ENCODE peak calls at places on chromosome 14, in nine cellular contexts. O is fibroblast of lung, C is IMR-90, U is astrocyte, H is ovary, W is uterus, R is HAP-1, I is endothelial cell of umbilical vein, P is left ventricle myocardium inferior. X is an unnamed sample.
A peak's percentile ranks its signal among the peaks of the same experiment; 100 is the strongest.

GRCh38 chr14:103520657-103521437 is 1.8 kb downstream of the CKB start:
- DNase-seq in R (peak; percentile 91), I (peak; percentile 49), C (peak; percentile 40), U (no peak), P (peak; percentile 85), O (peak; percentile 47), H (peak; percentile 88), W (peak; percentile 84), X (peak; percentile 91)

GRCh38 chr14:38419579-38419978 is 163.7 kb upstream of the CLEC14A start:
- DNase-seq in C (no peak), P (no peak), U (peak; percentile 10), R (no peak), I (peak; percentile 74), O (peak; percentile 23), H (no peak), W (no peak), X (no peak)

GRCh38 chr14:54709444-54709843 is 142.5 kb downstream of the SAMD4A start:
- DNase-seq in O (peak; percentile 45), I (no peak), C (no peak), W (no peak), H (no peak), P (no peak), U (no peak), R (no peak), X (no peak)

GRCh38 chr14:88904864-88905263 is 80.4 kb downstream of the TTC8 start:
- DNase-seq in P (no peak), U (peak; percentile 92), H (no peak), O (peak; percentile 93), W (no peak), I (no peak), R (no peak), C (peak; percentile 44), X (no peak)

GRCh38 chr14:100633406-100633805 is 46.2 kb upstream of the BEGAIN start:
- DNase-seq in I (no peak), U (no peak), R (no peak), W (no peak), P (no peak), O (no peak), C (no peak), H (no peak), X (no peak)

GRCh38 chr14:94619297-94619696 is 7.1 kb downstream of the SERPINA3 start:
- DNase-seq in C (no peak), H (no peak), I (no peak), O (no peak), W (no peak), P (no peak), U (no peak), R (no peak), X (no peak)

GRCh38 chr14:29518335-29518734 is 409.3 kb downstream of the PRKD1 start:
- DNase-seq in P (no peak), W (no peak), H (no peak), U (peak; percentile 2), O (peak; percentile 5), C (peak; percentile 28), I (peak; percentile 5), R (no peak), X (no peak)

GRCh38 chr14:103138483-103139370 is 15.5 kb downstream of the TNFAIP2 start:
- DNase-seq in P (no peak), H (no peak), O (no peak), C (no peak), I (no peak), W (peak; percentile 42), U (no peak), R (no peak), X (peak; percentile 53)

GRCh38 chr14:59360923-59361794 is 104.0 kb downstream of the GPR135 start:
- DNase-seq in O (peak; percentile 92), U (peak; percentile 92), I (peak; percentile 43), P (peak; percentile 80), W (peak; percentile 61), H (no peak), R (no peak), C (peak; percentile 82), X (peak; percentile 77)

GRCh38 chr14:56107615-56108014 is 10.6 kb upstream of the PELI2 start:
- DNase-seq in W (no peak), U (no peak), I (no peak), O (no peak), P (no peak), R (no peak), C (no peak), H (no peak), X (no peak)

GRCh38 chr14:65251213-65251612 is 148.9 kb upstream of the MAX start:
- DNase-seq in W (no peak), U (peak; percentile 97), I (no peak), O (peak; percentile 97), R (no peak), H (no peak), P (no peak), C (peak; percentile 87), X (no peak)

GRCh38 chr14:84312551-84312950 is 1217.4 kb upstream of the FLRT2 start:
- DNase-seq in R (no peak), U (no peak), W (no peak), P (no peak), O (no peak), I (no peak), C (no peak), H (no peak), X (no peak)

GRCh38 chr14:91891721-91892220 is 24.4 kb upstream of the TC2N start:
- DNase-seq in P (no peak), I (no peak), W (no peak), H (no peak), O (peak; percentile 75), R (no peak), C (no peak), U (peak; percentile 70), X (no peak)

DNA sequence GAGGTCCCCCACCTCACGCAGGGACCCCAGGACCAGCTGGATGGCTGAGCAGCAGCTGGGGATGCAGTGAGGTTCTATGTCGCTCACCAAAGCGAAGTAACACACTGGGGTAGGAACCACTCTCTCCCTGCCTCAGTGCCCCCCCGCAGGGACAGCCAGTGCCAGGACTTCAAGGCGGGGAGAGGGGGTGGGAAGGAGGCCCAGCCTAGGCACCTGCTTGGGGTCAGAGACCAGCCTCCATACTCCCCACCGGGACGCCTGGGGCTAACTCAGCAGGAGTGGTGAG is 7.1 kb downstream of the AKT1 start:
- DNase-seq in U (no peak), I (no peak), C (no peak), W (no peak), R (no peak), P (no peak), O (no peak), H (no peak), X (no peak)
- H3K36me3 ChIP-seq in U (no peaks in the 10 kb centered on the region), I (peaks cover 24% of the 10 kb centered on the region), C (peaks cover 47% of the 10 kb centered on the region), W (no peaks in the 10 kb centered on the region), R (peaks cover 48% of the 10 kb centered on the region), P (peaks cover 43% of the 10 kb centered on the region), O (peaks cover 17% of the 10 kb centered on the region), H (no peaks in the 10 kb centered on the region), X (peaks cover 53% of the 10 kb centered on the region)

DNA sequence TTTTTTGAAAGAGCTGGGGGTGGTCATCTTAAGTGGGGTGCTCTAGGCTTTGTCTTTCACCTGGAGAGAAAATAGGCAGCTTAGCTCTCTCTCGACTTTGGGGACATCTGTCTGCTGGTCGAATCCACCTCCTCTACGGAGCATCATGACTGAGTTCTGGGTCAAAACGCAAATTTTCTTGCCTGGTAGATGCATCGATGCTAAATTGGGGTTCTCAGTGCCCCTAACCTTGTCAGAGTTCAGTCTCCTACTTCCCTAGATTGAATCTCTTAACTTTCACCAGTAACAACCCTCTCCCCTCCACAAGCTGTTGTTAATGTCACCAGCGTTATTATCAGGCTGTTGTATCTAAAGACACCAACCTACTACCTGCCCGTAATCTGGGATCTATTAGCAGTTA is 682 bp downstream of the FLRT2 start:
- DNase-seq in W (no peak), P (no peak), U (no peak), H (no peak), O (no peak), R (no peak), C (no peak), I (no peak), X (no peak)
- H3K4me3 ChIP-seq in W (peak overlapping the region; percentile 83), P (peak overlapping the region; percentile 73), U (peak overlapping the region; percentile 66), H (peak overlapping the region; percentile 70), O (peak overlapping the region; percentile 71), R (peak overlapping the region; percentile 74), C (peak overlapping the region; percentile 67), I (peak overlapping the region; percentile 94), X (peak overlapping the region; percentile 58)

GRCh38 chr14:90383731-90384542 is 12.9 kb upstream of the CALM1 start:
- DNase-seq in C (peak; percentile 46), O (peak; percentile 53), W (peak; percentile 66), R (no peak), U (peak; percentile 44), H (peak; percentile 74), P (peak; percentile 65), I (peak; percentile 72), X (peak; percentile 75)

GRCh38 chr14:90382491-90383125 is 14.2 kb upstream of the CALM1 start:
- DNase-seq in W (peak; percentile 82), U (peak; percentile 71), I (peak; percentile 90), H (peak; percentile 76), P (peak; percentile 63), C (peak; percentile 79), R (no peak), O (peak; percentile 78), X (peak; percentile 78)

GRCh38 chr14:90381011-90381790 is 15.6 kb upstream of the CALM1 start:
- DNase-seq in C (no peak), O (peak; percentile 31), H (no peak), W (peak; percentile 59), I (no peak), P (no peak), U (no peak), R (no peak), X (no peak)

GRCh38 chr14:90383126-90383730 is 13.6 kb upstream of the CALM1 start:
- DNase-seq in H (peak; percentile 100), P (peak; percentile 100), R (peak; percentile 16), O (peak; percentile 100), C (peak; percentile 100), I (peak; percentile 100), U (peak; percentile 99), W (peak; percentile 100), X (peak; percentile 100)

GRCh38 chr14:90381999-90382451 is 14.8 kb upstream of the CALM1 start:
- DNase-seq in H (peak; percentile 53), R (no peak), W (peak; percentile 41), U (no peak), O (no peak), C (no peak), P (no peak), I (no peak), X (peak; percentile 81)
- H3K9me3 ChIP-seq in H (no peaks in the 10 kb centered on the region), R (peaks cover 4% of the 10 kb centered on the region), W (no peaks in the 10 kb centered on the region), U (no peaks in the 10 kb centered on the region), O (no peaks in the 10 kb centered on the region), C (no peaks in the 10 kb centered on the region), P (no peaks in the 10 kb centered on the region), I (no peaks in the 10 kb centered on the region), X (no peaks in the 10 kb centered on the region)

GRCh38 chr14:51317373-51317772 is 77.3 kb downstream of the TMX1 start:
- DNase-seq in I (no peak), C (peak; percentile 62), U (peak; percentile 42), H (no peak), W (no peak), P (no peak), O (peak; percentile 48), R (no peak), X (no peak)

GRCh38 chr14:51318777-51319176 is 78.7 kb downstream of the TMX1 start:
- DNase-seq in W (no peak), C (no peak), U (peak; percentile 20), I (peak; percentile 57), P (no peak), R (peak; percentile 18), O (peak; percentile 35), H (no peak), X (no peak)

GRCh38 chr14:51321036-51321435 is 81.0 kb downstream of the TMX1 start:
- DNase-seq in R (no peak), C (no peak), O (peak; percentile 63), I (peak; percentile 40), W (no peak), H (no peak), P (no peak), U (peak; percentile 54), X (no peak)

GRCh38 chr14:51323492-51323891 is 83.4 kb downstream of the TMX1 start:
- DNase-seq in R (no peak), U (no peak), P (no peak), I (no peak), H (no peak), O (no peak), W (no peak), C (no peak), X (no peak)

GRCh38 chr14:51319181-51319597 is 79.1 kb downstream of the TMX1 start:
- DNase-seq in U (peak; percentile 36), P (no peak), W (no peak), R (no peak), H (no peak), C (no peak), O (peak; percentile 54), I (no peak), X (no peak)
- H3K36me3 ChIP-seq in U (no peaks in the 10 kb centered on the region), P (no peaks in the 10 kb centered on the region), W (no peaks in the 10 kb centered on the region), R (no peaks in the 10 kb centered on the region), H (no peaks in the 10 kb centered on the region), C (no peaks in the 10 kb centered on the region), O (no peaks in the 10 kb centered on the region), I (no peaks in the 10 kb centered on the region), X (no peaks in the 10 kb centered on the region)

X was measured in lower lobe of right lung.